ENCODE peak calls at places on chromosomes 3 and 15, in nine cellular contexts. H, I, R, B, V, K, G, P and D are unnamed samples.

GRCh38 chr3:117628896-117629295 is 919.3 kb downstream of the TUSC7 start:
- DNase-seq in I (no peak), R (peak; percentile 63), V (peak; percentile 46), H (peak; percentile 93), G (peak; percentile 91), K (no peak), P (no peak), B (peak; percentile 57), D (no peak)

GRCh38 chr15:101264911-101265641 is 12.2 kb downstream of the SELENOS start:
- DNase-seq in G (no peak), H (no peak), K (no peak), R (peak; percentile 30), V (no peak), P (peak; percentile 85), I (no peak), B (no peak), D (no peak)

GRCh38 chr3:156477306-156477705 is 77.6 kb downstream of the SSR3 start:
- DNase-seq in K (no peak), G (peak; percentile 64), V (no peak), B (no peak), H (no peak), P (no peak), I (peak; percentile 32), R (peak; percentile 33), D (no peak)

GRCh38 chr3:132211896-132212295 is 105.3 kb upstream of the ACP3 start:
- DNase-seq in I (no peak), P (no peak), R (peak; percentile 70), G (no peak), V (no peak), B (no peak), K (no peak), H (peak; percentile 15), D (no peak)

GRCh38 chr15:85831415-85832113 is 36.8 kb upstream of the KLHL25 start:
- DNase-seq in R (peak; percentile 76), H (peak; percentile 68), G (peak; percentile 57), V (no peak), B (peak; percentile 33), P (peak; percentile 26), K (peak; percentile 78), I (no peak), D (peak; percentile 74)

GRCh38 chr3:146065573-146066006 is 95.4 kb downstream of the PLOD2 start:
- DNase-seq in R (peak; percentile 82), V (no peak), I (peak; percentile 35), G (peak; percentile 83), B (no peak), P (peak; percentile 72), K (no peak), H (peak; percentile 88), D (no peak)

GRCh38 chr15:58921267-58921666 is 12.2 kb downstream of the SLTM start:
- DNase-seq in I (no peak), G (no peak), P (no peak), H (peak; percentile 72), B (no peak), V (no peak), R (no peak), K (no peak), D (no peak)

GRCh38 chr3:132822266-132822665 is 100.1 kb upstream of the NPHP3 start:
- DNase-seq in G (no peak), V (no peak), K (no peak), H (no peak), B (no peak), P (no peak), I (no peak), R (peak; percentile 19), D (no peak)

GRCh38 chr3:10814623-10815022 is 1.4 kb upstream of the SLC6A11 start:
- DNase-seq in V (no peak), K (no peak), B (no peak), P (no peak), G (no peak), H (no peak), R (no peak), I (no peak), D (no peak)

GRCh38 chr15:33581032-33581431 is 270.3 kb downstream of the RYR3 start:
- DNase-seq in G (peak; percentile 74), K (no peak), P (no peak), B (peak; percentile 61), I (no peak), H (peak; percentile 58), R (peak; percentile 55), V (peak; percentile 82), D (no peak)

GRCh38 chr3:117281371-117281770 is 571.8 kb downstream of the TUSC7 start:
- DNase-seq in B (no peak), I (no peak), K (no peak), H (peak; percentile 9), V (no peak), P (no peak), G (no peak), R (no peak), D (no peak)

GRCh38 chr3:183564046-183564445 is 8.5 kb upstream of the KLHL6 start:
- DNase-seq in V (no peak), G (no peak), R (no peak), H (no peak), B (no peak), I (no peak), K (no peak), P (no peak), D (no peak)

GRCh38 chr3:47578119-47578630 is 490 bp downstream of the CSPG5 start:
- DNase-seq in G (no peak), B (peak; percentile 31), K (peak; percentile 67), I (no peak), H (no peak), R (no peak), P (peak; percentile 33), V (no peak), D (no peak)

GRCh38 chr3:57559526-57559925 is 3.5 kb downstream of the PDE12 start:
- DNase-seq in R (peak; percentile 44), B (no peak), P (no peak), H (peak; percentile 36), K (no peak), G (no peak), I (no peak), V (no peak), D (no peak)

GRCh38 chr15:25332306-25332705 is 106.5 kb downstream of the UBE3A start:
- DNase-seq in V (no peak), I (no peak), H (no peak), K (no peak), P (no peak), B (no peak), G (no peak), R (no peak), D (no peak)

GRCh38 chr15:89785771-89786135 is 9.6 kb downstream of the MESP2 start:
- DNase-seq in K (no peak), V (no peak), H (no peak), G (no peak), B (no peak), P (no peak), R (peak; percentile 76), I (no peak), D (no peak)

GRCh38 chr15:64775551-64776401 is at the start of gene RBPMS2:
- DNase-seq in I (no peak), K (peak; percentile 56), R (peak; percentile 31), V (no peak), H (no peak), G (no peak), P (no peak), B (no peak), D (no peak)

GRCh38 chr15:74988007-74988800 is 7.2 kb upstream of the SCAMP5 start:
- DNase-seq in R (peak; percentile 68), B (peak; percentile 43), K (no peak), H (peak; percentile 16), I (no peak), G (peak; percentile 6), V (no peak), P (peak; percentile 65), D (no peak)

GRCh38 chr3:104907507-104907906 is 459.2 kb upstream of the ALCAM start:
- DNase-seq in B (no peak), R (peak; percentile 79), V (peak; percentile 71), G (peak; percentile 80), H (peak; percentile 82), I (peak; percentile 50), K (no peak), P (no peak), D (no peak)

GRCh38 chr15:77630956-77631789 is 1.5 kb downstream of the LINGO1 start:
- DNase-seq in P (no peak), K (no peak), V (no peak), R (no peak), G (no peak), H (no peak), B (no peak), I (no peak), D (no peak)
- TF ChIP-seq CTCF in P (no peak), K (no peak), V (no peak), R (peak; percentile 18), G (peak; percentile 27), H (peak; percentile 31), B (no peak), I (no peak), D (peak; percentile 37)

GRCh38 chr3:33980252-33980651 is 181.8 kb downstream of the PDCD6IP start:
- DNase-seq in V (peak; percentile 39), G (peak; percentile 62), P (peak; percentile 14), I (peak; percentile 52), K (no peak), R (peak; percentile 50), H (peak; percentile 22), B (no peak), D (no peak)
- TF ChIP-seq CTCF in V (peak; percentile 63), G (peak; percentile 62), P (peak; percentile 45), I (peak; percentile 80), K (peak; percentile 16), R (peak; percentile 49), H (peak; percentile 41), B (peak; percentile 47), D (peak; percentile 65)

GRCh38 chr3:12810963-12811362 is 14.5 kb downstream of the CAND2 start:
- DNase-seq in G (no peak), H (no peak), V (no peak), P (no peak), K (no peak), R (no peak), I (no peak), B (no peak), D (no peak)

GRCh38 chr3:12815078-12815477 is 18.6 kb downstream of the CAND2 start:
- DNase-seq in H (no peak), I (no peak), P (no peak), B (no peak), R (no peak), V (no peak), G (no peak), K (no peak), D (no peak)

GRCh38 chr3:12813967-12814366 is 17.5 kb downstream of the CAND2 start:
- DNase-seq in K (no peak), V (no peak), R (no peak), H (no peak), B (no peak), P (no peak), G (no peak), I (no peak), D (no peak)

GRCh38 chr3:12810013-12810780 is 13.7 kb downstream of the CAND2 start:
- DNase-seq in R (peak; percentile 94), I (peak; percentile 29), K (peak; percentile 97), P (peak; percentile 92), H (peak; percentile 89), V (peak; percentile 39), B (peak; percentile 98), G (peak; percentile 92), D (peak; percentile 95)

GRCh38 chr3:12812812-12813211 is 16.3 kb downstream of the CAND2 start:
- DNase-seq in G (no peak), K (no peak), H (no peak), I (no peak), B (no peak), R (no peak), V (no peak), P (no peak), D (no peak)
- TF ChIP-seq CTCF in G (no peak), K (no peak), H (no peak), I (no peak), B (no peak), R (no peak), V (no peak), P (no peak), D (no peak)

GRCh38 chr3:72836923-72837322 is 11.3 kb downstream of the SHQ1 start:
- DNase-seq in B (peak; percentile 28), P (no peak), R (no peak), I (no peak), G (peak; percentile 46), V (no peak), K (peak; percentile 89), H (no peak), D (no peak)
- TF ChIP-seq CTCF in B (no peak), P (no peak), R (no peak), I (no peak), G (no peak), V (no peak), K (peak; percentile 16), H (no peak), D (no peak)